ENCODE peak calls at places on chromosomes 2 and 18, in eight cellular contexts. Z, U, K, O, J, V, D and T are unnamed samples. For H3K9me3, the result is how much of the 10 kb centered on the place peaks cover.

GRCh38 chr2:27083410-27084296 is 2.9 kb upstream of the KHK start:
- DNase-seq in Z (no peak), U (no peak), K (no peak), O (no peak), J (no peak), V (no peak), D (no peak), T (no peak)

GRCh38 chr2:219521066-219521880 is 7.0 kb downstream of the ASIC4 start:
- DNase-seq in Z (no peak), U (peak), K (peak), O (peak), J (no peak), V (peak), D (no peak), T (no peak)

GRCh38 chr2:224860786-224861185 is 144.6 kb upstream of the CCDC195 start:
- DNase-seq in Z (no peak), U (no peak), K (no peak), O (no peak), J (no peak), V (no peak), D (no peak), T (no peak)

GRCh38 chr2:27320958-27321543 is 1.8 kb downstream of the MPV17 start:
- DNase-seq in Z (no peak), U (no peak), K (peak), O (peak), J (peak), V (peak), D (peak), T (peak)

GRCh38 chr2:8412082-8412481 is 269.8 kb upstream of the ID2 start:
- DNase-seq in Z (no peak), U (no peak), K (no peak), O (no peak), J (peak), V (no peak), D (no peak), T (no peak)

GRCh38 chr2:134692461-134692860 is 26.3 kb downstream of the TMEM163 start:
- DNase-seq in Z (no peak), U (no peak), K (no peak), O (no peak), J (no peak), V (no peak), D (no peak), T (no peak)

GRCh38 chr2:46392561-46393351 is 86.6 kb upstream of the TMEM247 start:
- DNase-seq in Z (no peak), U (no peak), K (no peak), O (peak), J (no peak), V (no peak), D (no peak), T (no peak)

GRCh38 chr2:96111823-96112500 is 4.4 kb downstream of the ADRA2B start:
- DNase-seq in Z (no peak), U (no peak), K (peak), O (no peak), J (no peak), V (no peak), D (peak), T (peak)

GRCh38 chr18:2139676-2140075 is 431.6 kb downstream of the METTL4 start:
- DNase-seq in Z (no peak), U (no peak), K (no peak), O (no peak), J (no peak), V (no peak), D (no peak), T (no peak)

GRCh38 chr2:142052220-142052863 is 78.5 kb downstream of the LRP1B start:
- DNase-seq in Z (no peak), U (no peak), K (no peak), O (no peak), J (no peak), V (no peak), D (no peak), T (no peak)

GRCh38 chr18:8767356-8767755 is 62.0 kb downstream of the MTCL1 start:
- DNase-seq in Z (no peak), U (no peak), K (no peak), O (no peak), J (no peak), V (no peak), D (no peak), T (no peak)

GRCh38 chr2:171985076-171985475 is 14.7 kb upstream of the METAP1D start:
- DNase-seq in Z (no peak), U (no peak), K (no peak), O (no peak), J (no peak), V (no peak), D (no peak), T (no peak)

GRCh38 chr18:32095156-32095555 is 3.5 kb downstream of the RNF138 start:
- DNase-seq in Z (no peak), U (no peak), K (no peak), O (no peak), J (no peak), V (no peak), D (no peak), T (no peak)

GRCh38 chr2:148614024-148614331 is 30.6 kb upstream of the EPC2 start:
- DNase-seq in Z (no peak), U (peak), K (no peak), O (peak), J (no peak), V (no peak), D (no peak), T (no peak)

GRCh38 chr2:3940661-3941060 is 237.3 kb downstream of the DCDC2C start:
- DNase-seq in Z (no peak), U (peak), K (no peak), O (no peak), J (no peak), V (no peak), D (no peak), T (no peak)

GRCh38 chr2:54577035-54577434 is 120.9 kb downstream of the SPTBN1 start:
- DNase-seq in Z (peak), U (no peak), K (no peak), O (no peak), J (peak), V (no peak), D (no peak), T (peak)

GRCh38 chr18:12990662-12990976 is 543 bp upstream of the CEP192 start:
- DNase-seq in Z (no peak), U (no peak), K (no peak), O (no peak), J (no peak), V (no peak), D (no peak), T (no peak)

GRCh38 chr2:26297061-26297460 is 48.9 kb upstream of the SELENOI start:
- DNase-seq in Z (no peak), U (no peak), K (peak), O (no peak), J (no peak), V (no peak), D (no peak), T (no peak)

GRCh38 chr2:216548901-216549321 is 50.3 kb downstream of the RPL37A start:
- DNase-seq in Z (no peak), U (no peak), K (no peak), O (no peak), J (no peak), V (peak), D (no peak), T (no peak)

GRCh38 chr2:103230813-103231212 is 469.0 kb downstream of the TMEM182 start:
- DNase-seq in Z (no peak), U (no peak), K (no peak), O (no peak), J (no peak), V (no peak), D (no peak), T (no peak)

GRCh38 chr2:199410130-199410529 is 47.6 kb downstream of the SATB2 start:
- DNase-seq in Z (no peak), U (no peak), K (no peak), O (no peak), J (no peak), V (no peak), D (no peak), T (no peak)

GRCh38 chr2:17309741-17310339 is 208.4 kb downstream of the RAD51AP2 start:
- DNase-seq in Z (no peak), U (peak), K (no peak), O (peak), J (peak), V (no peak), D (no peak), T (peak)

GRCh38 chr18:42929857-42930256 is 185.6 kb downstream of the RIT2 start:
- DNase-seq in Z (no peak), U (no peak), K (no peak), O (no peak), J (no peak), V (no peak), D (no peak), T (no peak)

GRCh38 chr2:40395169-40396023 is 56.5 kb downstream of the SLC8A1 start:
- DNase-seq in Z (no peak), U (no peak), K (no peak), O (no peak), J (no peak), V (no peak), D (no peak), T (no peak)

GRCh38 chr2:223123859-223124610 is 72.0 kb downstream of the KCNE4 start:
- DNase-seq in Z (no peak), U (no peak), K (no peak), O (no peak), J (no peak), V (no peak), D (no peak), T (no peak)

GRCh38 chr2:182618672-182619079 is 97.4 kb upstream of the DNAJC10 start:
- DNase-seq in Z (no peak), U (no peak), K (no peak), O (no peak), J (no peak), V (no peak), D (no peak), T (no peak)

GRCh38 chr18:14916181-14916580 is 168.2 kb downstream of the ANKRD30B start:
- DNase-seq in Z (no peak), U (no peak), K (no peak), O (no peak), J (no peak), V (no peak), D (no peak), T (no peak)
- H3K9me3 ChIP-seq in Z (under half), U (under half), K (under half), O (half or more), J (under half), V (under half), D (under half), T (under half)

DNA sequence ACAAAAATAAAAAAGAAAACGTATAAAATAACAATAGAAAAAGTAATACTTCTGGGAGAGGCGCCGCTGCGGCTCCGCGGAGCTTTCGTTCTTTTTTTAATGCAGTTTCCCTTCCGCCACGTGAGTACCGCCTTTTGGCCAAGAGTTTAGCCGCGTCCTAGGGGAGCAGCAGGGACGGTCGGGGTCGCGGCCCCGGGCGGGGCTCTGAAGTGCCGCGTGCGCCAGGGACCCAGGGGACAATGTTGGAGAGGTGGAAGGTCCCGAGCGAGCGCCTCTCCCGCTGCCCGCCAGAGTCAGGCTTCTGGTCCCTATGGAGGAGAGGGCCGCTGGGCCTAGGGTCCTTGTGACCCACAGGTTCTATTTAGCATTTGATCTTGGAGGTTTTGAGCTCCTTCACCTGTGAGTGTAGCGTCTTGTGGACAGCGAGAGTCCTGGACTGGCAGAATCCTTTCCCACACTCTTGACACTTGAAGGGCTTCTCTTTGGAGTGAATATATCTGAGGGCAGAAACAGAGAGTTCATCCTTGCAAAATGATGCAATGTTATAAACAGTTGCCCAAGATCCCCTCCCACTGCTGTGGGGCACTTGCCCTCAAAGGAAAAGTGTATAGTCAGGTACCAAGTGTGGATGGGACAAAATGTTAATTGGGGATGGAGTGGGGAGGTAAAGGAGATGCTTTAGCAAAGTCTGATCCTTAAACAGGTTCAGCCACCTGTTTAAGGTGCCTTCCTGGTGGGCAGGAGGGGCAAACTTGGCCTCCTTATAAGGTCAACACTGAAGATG is 6.3 kb downstream of the OSR1 start:
- DNase-seq in Z (no peak), U (no peak), K (peak), O (no peak), J (no peak), V (no peak), D (no peak), T (no peak)
- H3K9me3 ChIP-seq in Z (under half), U (under half), K (under half), O (under half), J (under half), V (under half), D (under half), T (under half)

GRCh38 chr2:47455411-47455810 is 52.5 kb downstream of the MSH2 start:
- DNase-seq in Z (no peak), U (no peak), K (no peak), O (no peak), J (no peak), V (no peak), D (no peak), T (no peak)

GRCh38 chr2:47457268-47457667 is 54.3 kb downstream of the MSH2 start:
- DNase-seq in Z (no peak), U (no peak), K (no peak), O (no peak), J (no peak), V (no peak), D (no peak), T (no peak)

GRCh38 chr2:47456851-47457250 is 53.9 kb downstream of the MSH2 start:
- DNase-seq in Z (no peak), U (no peak), K (no peak), O (no peak), J (no peak), V (no peak), D (no peak), T (no peak)

GRCh38 chr2:47460766-47461165 is 57.8 kb downstream of the MSH2 start:
- DNase-seq in Z (no peak), U (peak), K (no peak), O (no peak), J (no peak), V (no peak), D (no peak), T (no peak)

DNA sequence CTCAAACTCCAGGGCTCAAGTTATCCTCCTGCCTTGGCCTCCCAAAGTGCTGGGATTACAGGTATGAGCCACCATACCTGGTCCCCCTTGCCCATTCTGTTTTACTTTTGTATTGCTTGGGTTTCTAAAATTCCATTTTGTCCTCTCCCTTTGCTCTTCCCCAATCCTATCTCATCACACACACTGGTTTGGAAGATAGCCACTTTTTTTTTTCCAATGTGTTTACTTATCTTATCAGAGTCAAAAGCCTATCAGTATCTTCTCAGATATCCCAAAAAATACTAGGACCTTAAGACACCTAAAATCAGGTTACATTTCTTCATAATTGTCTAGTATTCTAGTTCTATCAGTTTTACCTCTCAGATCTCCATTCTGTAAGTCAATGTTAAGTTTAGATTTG is 56.1 kb downstream of the MSH2 start:
- DNase-seq in Z (no peak), U (no peak), K (no peak), O (no peak), J (no peak), V (no peak), D (no peak), T (no peak)
- H3K9me3 ChIP-seq in Z (under half), U (under half), K (under half), O (under half), J (under half), V (under half), D (under half), T (under half)

GRCh38 chr2:102145939-102146338 is 3.4 kb downstream of the IL1R1 start:
- DNase-seq in Z (no peak), U (no peak), K (no peak), O (no peak), J (no peak), V (no peak), D (no peak), T (no peak)
- H3K9me3 ChIP-seq in Z (under half), U (under half), K (under half), O (under half), J (under half), V (under half), D (under half), T (under half)

GRCh38 chr18:78793313-78793712 is 186.3 kb upstream of the SALL3 start:
- DNase-seq in Z (no peak), U (peak), K (no peak), O (no peak), J (no peak), V (no peak), D (no peak), T (no peak)

GRCh38 chr18:78792094-78792493 is 187.5 kb upstream of the SALL3 start:
- DNase-seq in Z (no peak), U (no peak), K (peak), O (no peak), J (no peak), V (no peak), D (no peak), T (no peak)

GRCh38 chr18:78790960-78791359 is 188.7 kb upstream of the SALL3 start:
- DNase-seq in Z (no peak), U (no peak), K (peak), O (no peak), J (no peak), V (no peak), D (no peak), T (no peak)

GRCh38 chr18:78794031-78794430 is 185.6 kb upstream of the SALL3 start:
- DNase-seq in Z (no peak), U (no peak), K (peak), O (no peak), J (no peak), V (no peak), D (no peak), T (no peak)

GRCh38 chr18:78792736-78793135 is 186.9 kb upstream of the SALL3 start:
- DNase-seq in Z (no peak), U (no peak), K (peak), O (no peak), J (no peak), V (no peak), D (no peak), T (no peak)
- H3K9me3 ChIP-seq in Z (under half), U (under half), K (under half), O (under half), J (under half), V (under half), D (under half), T (under half)